ENCODE peak calls at places on chromosomes 5 and 9, in five cellular contexts. One of them, this sample, is unnamed.

GRCh38 chr5:80569961-80570786 is at the start of gene ANKRD34B:
- DNase-seq in NCI-H2081: peak; percentile 31
- DNase-seq in left cardiac atrium: no peak
- DNase-seq in tibial artery: no peak
- DNase-seq in PC-9: no peak
- DNase-seq in this sample: peak; percentile 45

GRCh38 chr9:133553123-133553522 is 18.6 kb downstream of the ADAMTSL2 start:
- DNase-seq in tibial artery: no peak
- DNase-seq in left cardiac atrium: no peak
- DNase-seq in PC-9: no peak
- DNase-seq in NCI-H2081: no peak
- DNase-seq in this sample: no peak

GRCh38 chr9:132187006-132187760 is 25.3 kb downstream of the NTNG2 start:
- DNase-seq in left cardiac atrium: no peak
- DNase-seq in NCI-H2081: peak; percentile 56
- DNase-seq in tibial artery: no peak
- DNase-seq in PC-9: no peak
- DNase-seq in this sample: no peak

GRCh38 chr9:121225240-121225639 is 23.6 kb upstream of the RAB14 start:
- DNase-seq in tibial artery: no peak
- DNase-seq in NCI-H2081: peak; percentile 56
- DNase-seq in PC-9: no peak
- DNase-seq in left cardiac atrium: no peak
- DNase-seq in this sample: no peak

GRCh38 chr5:157918811-157919742 is 60.1 kb upstream of the CLINT1 start:
- DNase-seq in NCI-H2081: peak; percentile 64
- DNase-seq in tibial artery: no peak
- DNase-seq in left cardiac atrium: no peak
- DNase-seq in PC-9: peak; percentile 78
- DNase-seq in this sample: no peak

GRCh38 chr5:175166013-175166412 is 278.0 kb downstream of the DRD1 start:
- DNase-seq in tibial artery: no peak
- DNase-seq in PC-9: no peak
- DNase-seq in left cardiac atrium: no peak
- DNase-seq in NCI-H2081: no peak
- DNase-seq in this sample: no peak

GRCh38 chr5:149425729-149426128 is 46.6 kb upstream of the IL17B start:
- DNase-seq in tibial artery: no peak
- DNase-seq in PC-9: no peak
- DNase-seq in left cardiac atrium: no peak
- DNase-seq in NCI-H2081: no peak
- DNase-seq in this sample: no peak

GRCh38 chr5:132423443-132423898 is 54.0 kb downstream of the SLC22A5 start:
- DNase-seq in NCI-H2081: no peak
- DNase-seq in left cardiac atrium: no peak
- DNase-seq in tibial artery: no peak
- DNase-seq in PC-9: no peak
- DNase-seq in this sample: no peak

GRCh38 chr9:20290287-20290686 is 332.0 kb downstream of the MLLT3 start:
- DNase-seq in PC-9: no peak
- DNase-seq in NCI-H2081: no peak
- DNase-seq in tibial artery: no peak
- DNase-seq in left cardiac atrium: no peak
- DNase-seq in this sample: no peak

GRCh38 chr5:74233571-74233970 is 407.0 kb downstream of the ENC1 start:
- DNase-seq in tibial artery: no peak
- DNase-seq in NCI-H2081: no peak
- DNase-seq in left cardiac atrium: no peak
- DNase-seq in PC-9: peak; percentile 89
- DNase-seq in this sample: no peak

GRCh38 chr5:75847561-75848021 is 130.4 kb upstream of the POC5 start:
- DNase-seq in NCI-H2081: no peak
- DNase-seq in tibial artery: no peak
- DNase-seq in left cardiac atrium: no peak
- DNase-seq in PC-9: no peak
- DNase-seq in this sample: no peak

GRCh38 chr5:43335681-43336080 is 22.5 kb upstream of the HMGCS1 start:
- DNase-seq in tibial artery: no peak
- DNase-seq in NCI-H2081: no peak
- DNase-seq in left cardiac atrium: no peak
- DNase-seq in PC-9: no peak
- DNase-seq in this sample: no peak

GRCh38 chr9:38681747-38682227 is 38.1 kb downstream of the FAM240B start:
- DNase-seq in tibial artery: no peak
- DNase-seq in PC-9: peak; percentile 36
- DNase-seq in NCI-H2081: no peak
- DNase-seq in left cardiac atrium: no peak
- DNase-seq in this sample: no peak

This sample was measured in Right ventricle myocardium superior.